ENCODE peak calls at places on chromosome 13, in ten cellular contexts. D is hepatic stellate cell; F is NCI-H1417; O is breast epithelium; Y is stimulated activated CD4-positive, alpha-beta T cell treated with anti-CD3 and anti-CD28 coated beads, Interleukin-15, amount 100 ng/mL, for 24 hours; I is HEK293T; M is iris pigment epithelial cell; V is adipocyte; C is mesothelial cell of epicardium; X is M059J. A is an unnamed sample.

GRCh38 chr13:95614641-95615245 is 29.8 kb downstream of the DZIP1 start:
- DNase-seq in D (no peak), F (peak), O (no peak), Y (no peak), I (no peak), M (no peak), V (no peak), C (no peak), X (no peak), A (no peak)

GRCh38 chr13:48490241-48490640 is 42.6 kb downstream of the RCBTB2 start:
- DNase-seq in D (no peak), F (no peak), O (no peak), Y (no peak), I (no peak), M (no peak), V (no peak), C (no peak), X (peak), A (no peak)

GRCh38 chr13:32330438-32330837 is 15.1 kb downstream of the BRCA2 start:
- DNase-seq in D (no peak), F (no peak), O (no peak), Y (no peak), I (no peak), M (peak), V (peak), C (no peak), X (peak), A (no peak)

GRCh38 chr13:85277753-85278152 is 521.5 kb downstream of the SLITRK6 start:
- DNase-seq in D (peak), F (no peak), O (no peak), Y (no peak), I (no peak), M (peak), V (peak), C (no peak), X (peak), A (no peak)

GRCh38 chr13:44842158-44842557 is 147.1 kb downstream of the NUFIP1 start:
- DNase-seq in D (peak), F (no peak), O (no peak), Y (no peak), I (no peak), M (peak), V (peak), C (no peak), X (peak), A (no peak)

GRCh38 chr13:30905932-30906383 is at the start of gene MEDAG:
- DNase-seq in D (peak), F (no peak), O (peak), Y (no peak), I (no peak), M (peak), V (peak), C (no peak), X (no peak), A (no peak)

GRCh38 chr13:69579351-69579750 is 528.3 kb upstream of the ATXN8OS start:
- DNase-seq in D (no peak), F (peak), O (no peak), Y (no peak), I (no peak), M (no peak), V (no peak), C (no peak), X (no peak), A (no peak)

GRCh38 chr13:113552786-113553540 is 31.6 kb upstream of the TFDP1 start:
- DNase-seq in D (no peak), F (no peak), O (peak), Y (no peak), I (no peak), M (no peak), V (no peak), C (no peak), X (no peak), A (no peak)

GRCh38 chr13:95298971-95299627 is 2.2 kb downstream of the ABCC4 start:
- DNase-seq in D (peak), F (no peak), O (no peak), Y (peak), I (no peak), M (peak), V (peak), C (no peak), X (peak), A (no peak)

GRCh38 chr13:107250626-107251025 is 682.7 kb upstream of the ARGLU1 start:
- DNase-seq in D (no peak), F (no peak), O (no peak), Y (no peak), I (no peak), M (peak), V (no peak), C (no peak), X (no peak), A (no peak)

GRCh38 chr13:51625555-51626345 is 41.5 kb downstream of the WDFY2 start:
- DNase-seq in D (no peak), F (no peak), O (no peak), Y (no peak), I (no peak), M (no peak), V (peak), C (no peak), X (no peak), A (no peak)

GRCh38 chr13:46893820-46894533 is 2.9 kb downstream of the HTR2A start:
- DNase-seq in D (peak), F (peak), O (no peak), Y (peak), I (peak), M (peak), V (peak), C (peak), X (peak), A (no peak)

GRCh38 chr13:89577301-89577700 is 1770.2 kb upstream of the MIR17HG start:
- DNase-seq in D (no peak), F (no peak), O (no peak), Y (no peak), I (no peak), M (no peak), V (no peak), C (no peak), X (no peak), A (no peak)

GRCh38 chr13:35345992-35346391 is 130.5 kb downstream of the MAB21L1 start:
- DNase-seq in D (no peak), F (no peak), O (no peak), Y (no peak), I (no peak), M (no peak), V (no peak), C (no peak), X (no peak), A (no peak)

GRCh38 chr13:104641309-104641708 is 1575.1 kb upstream of the SLC10A2 start:
- DNase-seq in D (no peak), F (no peak), O (no peak), Y (no peak), I (no peak), M (peak), V (peak), C (no peak), X (peak), A (no peak)

GRCh38 chr13:47184311-47184710 is 287.5 kb upstream of the HTR2A start:
- DNase-seq in D (no peak), F (no peak), O (no peak), Y (no peak), I (no peak), M (no peak), V (peak), C (no peak), X (no peak), A (no peak)

GRCh38 chr13:108357228-108357627 is 87.7 kb downstream of the TNFSF13B start:
- DNase-seq in D (no peak), F (no peak), O (no peak), Y (no peak), I (no peak), M (no peak), V (no peak), C (no peak), X (no peak), A (no peak)

GRCh38 chr13:30108913-30109237 is 198.5 kb downstream of the KATNAL1 start:
- DNase-seq in D (no peak), F (peak), O (peak), Y (no peak), I (no peak), M (no peak), V (no peak), C (no peak), X (no peak), A (no peak)

GRCh38 chr13:102772042-102772425 is 1.6 kb downstream of the TEX30 start:
- DNase-seq in D (no peak), F (no peak), O (no peak), Y (no peak), I (no peak), M (no peak), V (no peak), C (no peak), X (no peak), A (no peak)

GRCh38 chr13:98393873-98394272 is 183.0 kb downstream of the STK24 start:
- DNase-seq in D (no peak), F (no peak), O (no peak), Y (no peak), I (no peak), M (no peak), V (no peak), C (no peak), X (no peak), A (no peak)

GRCh38 chr13:109790071-109790470 is 3.7 kb upstream of the IRS2 start:
- DNase-seq in D (no peak), F (no peak), O (no peak), Y (no peak), I (no peak), M (peak), V (peak), C (no peak), X (no peak), A (no peak)

GRCh38 chr13:90690458-90691063 is 656.9 kb upstream of the MIR17HG start:
- DNase-seq in D (no peak), F (no peak), O (no peak), Y (no peak), I (no peak), M (peak), V (peak), C (no peak), X (no peak), A (no peak)

GRCh38 chr13:48319458-48320395 is 16.2 kb downstream of the RB1 start:
- DNase-seq in D (no peak), F (no peak), O (no peak), Y (peak), I (no peak), M (no peak), V (no peak), C (no peak), X (no peak), A (no peak)

GRCh38 chr13:99143904-99144303 is 56.8 kb upstream of the UBAC2 start:
- DNase-seq in D (no peak), F (no peak), O (no peak), Y (no peak), I (no peak), M (no peak), V (no peak), C (no peak), X (no peak), A (no peak)

GRCh38 chr13:101799196-101799595 is 346.7 kb downstream of the ITGBL1 start:
- DNase-seq in D (no peak), F (peak), O (no peak), Y (no peak), I (no peak), M (no peak), V (no peak), C (no peak), X (no peak), A (no peak)

GRCh38 chr13:91609353-91609752 is 210.9 kb downstream of the GPC5 start:
- DNase-seq in D (no peak), F (no peak), O (no peak), Y (no peak), I (peak), M (peak), V (no peak), C (no peak), X (peak), A (no peak)

GRCh38 chr13:112709825-112710783 is 20.3 kb downstream of the ATP11A start:
- DNase-seq in D (no peak), F (no peak), O (no peak), Y (no peak), I (no peak), M (no peak), V (no peak), C (peak), X (no peak), A (no peak)

A was measured in CMK.